ENCODE peak calls at places on chromosome 15, in five cellular contexts. One of them, this sample, is unnamed.

GRCh38 chr15:39238443-39238842 is 342.4 kb upstream of the THBS1 start:
- DNase-seq in GM12891: no peak
- DNase-seq in HepG2: no peak
- DNase-seq in GM12892: no peak
- DNase-seq in K562: no peak
- DNase-seq in this sample: no peak

GRCh38 chr15:63264685-63265302 is 12.6 kb upstream of the APH1B start:
- DNase-seq in GM12892: no peak
- DNase-seq in HepG2: peak; percentile 64
- DNase-seq in K562: no peak
- DNase-seq in GM12891: no peak
- DNase-seq in this sample: peak; percentile 40

GRCh38 chr15:64997911-64998310 is 8.2 kb upstream of the SPG21 start:
- DNase-seq in GM12892: no peak
- DNase-seq in HepG2: no peak
- DNase-seq in K562: no peak
- DNase-seq in GM12891: no peak
- DNase-seq in this sample: no peak

GRCh38 chr15:32838820-32839219 is 121.0 kb downstream of the GREM1 start:
- DNase-seq in GM12892: no peak
- DNase-seq in K562: peak; percentile 6
- DNase-seq in GM12891: no peak
- DNase-seq in HepG2: peak; percentile 71
- DNase-seq in this sample: no peak

GRCh38 chr15:71559098-71559497 is 251.3 kb upstream of the NR2E3 start:
- DNase-seq in K562: no peak
- DNase-seq in GM12891: no peak
- DNase-seq in GM12892: no peak
- DNase-seq in HepG2: no peak
- DNase-seq in this sample: no peak

GRCh38 chr15:50939911-50940310 is 31.4 kb downstream of the AP4E1 start:
- DNase-seq in HepG2: peak; percentile 30
- DNase-seq in GM12891: no peak
- DNase-seq in GM12892: no peak
- DNase-seq in K562: no peak
- DNase-seq in this sample: no peak

GRCh38 chr15:65130941-65131340 is 2.7 kb downstream of the PDCD7 start:
- DNase-seq in GM12892: no peak
- DNase-seq in HepG2: no peak
- DNase-seq in K562: peak; percentile 26
- DNase-seq in GM12891: no peak
- DNase-seq in this sample: no peak

GRCh38 chr15:80585544-80586018 is 109.5 kb upstream of the ABHD17C start:
- DNase-seq in HepG2: no peak
- DNase-seq in K562: no peak
- DNase-seq in GM12891: no peak
- DNase-seq in GM12892: no peak
- DNase-seq in this sample: no peak

GRCh38 chr15:38002883-38003477 is 68.5 kb downstream of the TMCO5A start:
- DNase-seq in K562: peak; percentile 27
- DNase-seq in GM12891: no peak
- DNase-seq in HepG2: peak; percentile 49
- DNase-seq in GM12892: no peak
- DNase-seq in this sample: no peak

GRCh38 chr15:34297059-34297458 is 40.5 kb downstream of the SLC12A6 start:
- DNase-seq in K562: no peak
- DNase-seq in GM12891: no peak
- DNase-seq in GM12892: no peak
- DNase-seq in HepG2: no peak
- DNase-seq in this sample: no peak

GRCh38 chr15:71659730-71660067 is 150.7 kb upstream of the NR2E3 start:
- DNase-seq in GM12892: no peak
- DNase-seq in K562: no peak
- DNase-seq in GM12891: no peak
- DNase-seq in HepG2: no peak
- DNase-seq in this sample: no peak

GRCh38 chr15:96341465-96342142 is 11.1 kb downstream of the NR2F2 start:
- DNase-seq in GM12892: no peak
- DNase-seq in K562: no peak
- DNase-seq in HepG2: no peak
- DNase-seq in GM12891: no peak
- DNase-seq in this sample: no peak

GRCh38 chr15:76065793-76066192 is 6.0 kb downstream of the TMEM266 start:
- DNase-seq in GM12891: no peak
- DNase-seq in K562: no peak
- DNase-seq in GM12892: no peak
- DNase-seq in HepG2: no peak
- DNase-seq in this sample: no peak

GRCh38 chr15:31459011-31459748 is 132.5 kb downstream of the KLF13 start:
- DNase-seq in GM12892: no peak
- DNase-seq in GM12891: no peak
- DNase-seq in K562: no peak
- DNase-seq in HepG2: no peak
- DNase-seq in this sample: no peak

GRCh38 chr15:82174471-82174870 is 88.1 kb downstream of the EFL1 start:
- DNase-seq in GM12892: no peak
- DNase-seq in GM12891: no peak
- DNase-seq in HepG2: no peak
- DNase-seq in K562: no peak
- DNase-seq in this sample: no peak

GRCh38 chr15:82176528-82176927 is 86.0 kb downstream of the EFL1 start:
- DNase-seq in GM12892: no peak
- DNase-seq in K562: no peak
- DNase-seq in HepG2: no peak
- DNase-seq in GM12891: no peak
- DNase-seq in this sample: no peak

GRCh38 chr15:82178061-82178460 is 84.5 kb downstream of the EFL1 start:
- DNase-seq in GM12892: no peak
- DNase-seq in HepG2: no peak
- DNase-seq in GM12891: no peak
- DNase-seq in K562: no peak
- DNase-seq in this sample: no peak

GRCh38 chr15:82173108-82173507 is 89.4 kb downstream of the EFL1 start:
- DNase-seq in GM12891: no peak
- DNase-seq in HepG2: no peak
- DNase-seq in GM12892: no peak
- DNase-seq in K562: no peak
- DNase-seq in this sample: no peak

GRCh38 chr15:82177291-82178010 is 85.1 kb downstream of the EFL1 start:
- DNase-seq in GM12892: no peak
- DNase-seq in K562: no peak
- DNase-seq in HepG2: no peak
- DNase-seq in GM12891: no peak
- DNase-seq in this sample: no peak
- TF ChIP-seq TAF1 in GM12892: no peak
- TF ChIP-seq TAF1 in K562: no peak
- TF ChIP-seq TAF1 in HepG2: no peak
- TF ChIP-seq TAF1 in GM12891: no peak
- TF ChIP-seq TAF1 in this sample: no peak

GRCh38 chr15:91118796-91119590 is 18.9 kb downstream of the SV2B start:
- DNase-seq in GM12891: no peak
- DNase-seq in K562: no peak
- DNase-seq in HepG2: no peak
- DNase-seq in GM12892: no peak
- DNase-seq in this sample: no peak

GRCh38 chr15:91114301-91114700 is 14.2 kb downstream of the SV2B start:
- DNase-seq in K562: no peak
- DNase-seq in GM12891: no peak
- DNase-seq in GM12892: no peak
- DNase-seq in HepG2: no peak
- DNase-seq in this sample: no peak

GRCh38 chr15:91113036-91113435 is 13.0 kb downstream of the SV2B start:
- DNase-seq in GM12892: no peak
- DNase-seq in K562: no peak
- DNase-seq in HepG2: no peak
- DNase-seq in GM12891: no peak
- DNase-seq in this sample: no peak

GRCh38 chr15:91117375-91117774 is 17.3 kb downstream of the SV2B start:
- DNase-seq in K562: no peak
- DNase-seq in GM12891: no peak
- DNase-seq in GM12892: no peak
- DNase-seq in HepG2: no peak
- DNase-seq in this sample: no peak

GRCh38 chr15:91116379-91117067 is 16.5 kb downstream of the SV2B start:
- DNase-seq in GM12892: peak; percentile 36
- DNase-seq in GM12891: peak; percentile 35
- DNase-seq in K562: no peak
- DNase-seq in HepG2: peak; percentile 39
- DNase-seq in this sample: no peak
- TF ChIP-seq TAF1 in GM12892: no peak
- TF ChIP-seq TAF1 in GM12891: no peak
- TF ChIP-seq TAF1 in K562: no peak
- TF ChIP-seq TAF1 in HepG2: no peak
- TF ChIP-seq TAF1 in this sample: no peak

GRCh38 chr15:43243246-43243645 is 22.4 kb upstream of the EPB42 start:
- DNase-seq in K562: no peak
- DNase-seq in GM12892: no peak
- DNase-seq in GM12891: no peak
- DNase-seq in HepG2: no peak
- DNase-seq in this sample: no peak
- TF ChIP-seq TAF1 in K562: no peak
- TF ChIP-seq TAF1 in GM12892: no peak
- TF ChIP-seq TAF1 in GM12891: no peak
- TF ChIP-seq TAF1 in HepG2: no peak
- TF ChIP-seq TAF1 in this sample: no peak

GRCh38 chr15:99613481-99613880 is 47.7 kb downstream of the MEF2A start:
- DNase-seq in K562: peak; percentile 9
- DNase-seq in GM12891: no peak
- DNase-seq in GM12892: no peak
- DNase-seq in HepG2: no peak
- DNase-seq in this sample: no peak

GRCh38 chr15:99615460-99615859 is 49.7 kb downstream of the MEF2A start:
- DNase-seq in GM12891: no peak
- DNase-seq in GM12892: no peak
- DNase-seq in K562: no peak
- DNase-seq in HepG2: no peak
- DNase-seq in this sample: no peak

GRCh38 chr15:99616129-99616528 is 50.3 kb downstream of the MEF2A start:
- DNase-seq in HepG2: no peak
- DNase-seq in GM12891: no peak
- DNase-seq in K562: no peak
- DNase-seq in GM12892: no peak
- DNase-seq in this sample: no peak

GRCh38 chr15:99613887-99614642 is 48.3 kb downstream of the MEF2A start:
- DNase-seq in GM12892: no peak
- DNase-seq in HepG2: peak; percentile 67
- DNase-seq in GM12891: no peak
- DNase-seq in K562: no peak
- DNase-seq in this sample: no peak

DNA sequence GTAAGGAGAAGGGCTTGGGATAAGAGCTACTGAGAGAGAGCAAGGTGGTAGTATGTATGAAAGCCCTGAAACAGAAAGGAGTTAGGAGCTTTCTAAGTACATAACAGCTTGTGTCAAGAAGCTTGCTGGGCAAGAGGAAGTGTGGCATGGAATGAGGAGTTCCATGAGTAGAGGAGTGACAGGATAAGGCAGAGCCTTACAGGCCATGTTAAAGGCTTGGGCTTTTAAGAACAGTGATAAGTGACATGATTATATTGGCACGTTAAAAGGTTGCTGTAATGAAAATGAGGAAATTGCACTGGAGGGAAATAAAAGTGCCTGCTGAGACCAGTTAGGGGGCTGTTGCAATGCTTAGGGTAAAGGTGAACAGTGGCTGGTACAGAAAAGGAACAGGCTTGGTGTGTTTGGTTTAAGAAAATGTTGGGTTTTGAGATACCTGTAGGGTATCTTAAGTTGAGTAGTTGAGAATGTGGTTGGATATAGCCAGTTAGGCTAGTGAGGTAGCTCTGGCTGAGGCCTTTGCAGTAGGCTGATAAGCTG is 49.0 kb downstream of the MEF2A start:
- DNase-seq in K562: peak; percentile 21
- DNase-seq in GM12892: no peak
- DNase-seq in HepG2: no peak
- DNase-seq in GM12891: no peak
- DNase-seq in this sample: no peak
- TF ChIP-seq TAF1 in K562: no peak
- TF ChIP-seq TAF1 in GM12892: no peak
- TF ChIP-seq TAF1 in HepG2: no peak
- TF ChIP-seq TAF1 in GM12891: no peak
- TF ChIP-seq TAF1 in this sample: no peak

GRCh38 chr15:78930577-78931388 is 14.1 kb downstream of the CTSH start:
- DNase-seq in GM12891: no peak
- DNase-seq in GM12892: no peak
- DNase-seq in HepG2: no peak
- DNase-seq in K562: peak; percentile 60
- DNase-seq in this sample: peak; percentile 72
- TF ChIP-seq TAF1 in GM12891: no peak
- TF ChIP-seq TAF1 in GM12892: no peak
- TF ChIP-seq TAF1 in HepG2: no peak
- TF ChIP-seq TAF1 in K562: no peak
- TF ChIP-seq TAF1 in this sample: no peak

GRCh38 chr15:83613716-83614115 is 40.2 kb upstream of the ADAMTSL3 start:
- DNase-seq in GM12891: no peak
- DNase-seq in K562: no peak
- DNase-seq in GM12892: no peak
- DNase-seq in HepG2: no peak
- DNase-seq in this sample: no peak
- TF ChIP-seq TAF1 in GM12891: no peak
- TF ChIP-seq TAF1 in K562: no peak
- TF ChIP-seq TAF1 in GM12892: no peak
- TF ChIP-seq TAF1 in HepG2: no peak
- TF ChIP-seq TAF1 in this sample: no peak

DNA sequence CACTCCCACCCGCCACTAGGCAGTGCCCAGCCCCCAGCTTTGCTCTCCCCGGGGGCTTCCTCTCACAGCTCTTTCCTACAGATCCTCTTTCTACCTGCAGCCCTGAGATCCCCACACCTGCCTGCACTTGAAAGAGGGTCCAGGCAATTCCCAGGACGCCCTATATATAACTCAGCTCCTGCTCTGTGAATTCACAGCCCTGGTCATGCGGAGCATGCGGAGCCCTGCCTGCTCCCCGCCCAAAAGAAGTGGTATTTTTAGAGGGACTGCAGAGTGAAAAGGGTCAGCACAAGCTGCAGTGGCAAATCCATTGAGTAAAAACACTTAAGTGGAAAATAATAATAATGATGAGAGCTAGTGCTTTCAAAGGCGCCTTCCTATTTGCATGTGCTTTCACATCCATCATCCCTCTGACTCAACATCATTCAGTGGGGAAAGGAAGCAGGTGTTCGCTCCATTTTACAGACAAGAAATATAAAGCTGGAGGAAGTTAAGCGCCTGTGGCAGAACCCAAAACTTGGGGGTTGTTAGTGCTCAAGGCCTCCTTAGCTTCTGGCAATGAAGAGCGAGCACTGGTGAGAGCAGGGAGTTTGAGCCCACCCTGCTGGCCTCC is 76.3 kb upstream of the LIPC start:
- DNase-seq in K562: no peak
- DNase-seq in GM12891: no peak
- DNase-seq in HepG2: no peak
- DNase-seq in GM12892: no peak
- DNase-seq in this sample: no peak
- TF ChIP-seq TAF1 in K562: no peak
- TF ChIP-seq TAF1 in GM12891: no peak
- TF ChIP-seq TAF1 in HepG2: no peak
- TF ChIP-seq TAF1 in GM12892: no peak
- TF ChIP-seq TAF1 in this sample: no peak

This sample was measured in SK-N-SH.